ENCODE peak calls at places on chromosomes 11 and 22, in seven cellular contexts. D, Y, R, O, S, L and C are unnamed samples.

GRCh38 chr11:94895971-94896370 is 77.4 kb downstream of the CWC15 start:
- DNase-seq in D (peak), S (no peak), O (no peak), R (no peak), Y (no peak), L (no peak), C (no peak)

GRCh38 chr11:128467610-128468041 is 119.7 kb downstream of the ETS1 start:
- DNase-seq in S (peak), D (peak), O (no peak), Y (peak), R (no peak), L (peak), C (no peak)

GRCh38 chr11:121422675-121423074 is 29.4 kb upstream of the SORL1 start:
- DNase-seq in Y (no peak), O (no peak), D (no peak), S (no peak), L (no peak), R (no peak), C (no peak)

GRCh38 chr22:49402169-49402568 is 425.5 kb downstream of the BRD1 start:
- DNase-seq in Y (peak), S (no peak), L (peak), R (peak), O (peak), D (no peak), C (no peak)

GRCh38 chr22:42933783-42934144 is 76.7 kb upstream of the ARFGAP3 start:
- DNase-seq in R (no peak), O (no peak), D (peak), S (no peak), L (no peak), Y (no peak), C (no peak)

GRCh38 chr11:65423516-65424199 is 1.1 kb downstream of the NEAT1 start:
- DNase-seq in Y (peak), L (peak), S (no peak), O (no peak), R (peak), D (peak), C (no peak)

GRCh38 chr22:22872722-22873708 is 14.6 kb upstream of the IGLL5 start:
- DNase-seq in R (no peak), L (no peak), O (no peak), S (no peak), D (no peak), Y (no peak), C (no peak)

GRCh38 chr22:37274380-37274862 is 7.9 kb upstream of the CYTH4 start:
- DNase-seq in O (no peak), L (peak), R (no peak), S (peak), D (no peak), Y (peak), C (no peak)

GRCh38 chr11:125998267-125998666 is 52.4 kb downstream of the VSIG10L2 start:
- DNase-seq in R (no peak), S (no peak), L (no peak), D (no peak), Y (no peak), O (no peak), C (no peak)

GRCh38 chr11:6455070-6455469 is 14.3 kb upstream of the HPX start:
- DNase-seq in L (no peak), D (no peak), R (no peak), O (no peak), S (no peak), Y (no peak), C (no peak)

GRCh38 chr11:75845324-75845723 is 30.3 kb downstream of the UVRAG start:
- DNase-seq in L (no peak), O (no peak), Y (no peak), R (no peak), S (no peak), D (no peak), C (no peak)

GRCh38 chr11:69471329-69472052 is 10.0 kb upstream of the LINC01488 start:
- DNase-seq in D (peak), L (no peak), S (peak), Y (no peak), R (no peak), O (no peak), C (no peak)

GRCh38 chr22:22156716-22157499 is 87.7 kb upstream of the VPREB1 start:
- DNase-seq in S (peak), D (peak), Y (peak), O (peak), L (no peak), R (no peak), C (no peak)

GRCh38 chr11:102172127-102172848 is 62.0 kb downstream of the YAP1 start:
- DNase-seq in S (no peak), Y (no peak), D (peak), O (no peak), R (no peak), L (no peak), C (no peak)

GRCh38 chr22:49789289-49790141 is 38.2 kb downstream of the BRD1 start:
- DNase-seq in R (no peak), S (peak), L (no peak), O (no peak), D (peak), Y (peak), C (no peak)

GRCh38 chr11:93936416-93936815 is 84.7 kb upstream of the HEPHL1 start:
- DNase-seq in R (no peak), D (no peak), Y (no peak), S (no peak), O (no peak), L (no peak), C (no peak)

GRCh38 chr11:127307700-127308099 is 307.1 kb upstream of the KIRREL3 start:
- DNase-seq in R (no peak), D (no peak), S (no peak), O (no peak), L (no peak), Y (no peak), C (no peak)

GRCh38 chr11:123628936-123629683 is 25.3 kb downstream of the SCN3B start:
- DNase-seq in L (peak), O (no peak), Y (no peak), S (peak), D (peak), R (no peak), C (no peak)

GRCh38 chr11:46006418-46007070 is 84.1 kb downstream of the LARGE2 start:
- DNase-seq in O (no peak), D (peak), L (no peak), S (no peak), Y (peak), R (no peak), C (no peak)

GRCh38 chr11:61827573-61828378 is at the start of gene FADS2:
- DNase-seq in Y (peak), R (no peak), O (peak), S (peak), D (peak), L (peak), C (peak)
- TF ChIP-seq POLR2A in Y (no peak), R (no peak), O (peak), S (no peak), D (peak), L (peak), C (no peak)

GRCh38 chr11:113782134-113782533 is 2.5 kb downstream of the CLDN25 start:
- DNase-seq in Y (no peak), D (no peak), O (no peak), S (no peak), L (no peak), R (no peak), C (no peak)

GRCh38 chr11:113781682-113782081 is 2.1 kb downstream of the CLDN25 start:
- DNase-seq in R (no peak), Y (no peak), D (no peak), L (no peak), S (no peak), O (no peak), C (no peak)

GRCh38 chr11:113779496-113779895 is at the start of gene CLDN25:
- DNase-seq in L (no peak), D (no peak), O (no peak), S (no peak), Y (no peak), R (no peak), C (no peak)

GRCh38 chr11:113774174-113774503 is 647 bp upstream of the ZW10 start:
- DNase-seq in R (no peak), S (no peak), Y (no peak), O (no peak), L (no peak), D (no peak), C (no peak)

DNA sequence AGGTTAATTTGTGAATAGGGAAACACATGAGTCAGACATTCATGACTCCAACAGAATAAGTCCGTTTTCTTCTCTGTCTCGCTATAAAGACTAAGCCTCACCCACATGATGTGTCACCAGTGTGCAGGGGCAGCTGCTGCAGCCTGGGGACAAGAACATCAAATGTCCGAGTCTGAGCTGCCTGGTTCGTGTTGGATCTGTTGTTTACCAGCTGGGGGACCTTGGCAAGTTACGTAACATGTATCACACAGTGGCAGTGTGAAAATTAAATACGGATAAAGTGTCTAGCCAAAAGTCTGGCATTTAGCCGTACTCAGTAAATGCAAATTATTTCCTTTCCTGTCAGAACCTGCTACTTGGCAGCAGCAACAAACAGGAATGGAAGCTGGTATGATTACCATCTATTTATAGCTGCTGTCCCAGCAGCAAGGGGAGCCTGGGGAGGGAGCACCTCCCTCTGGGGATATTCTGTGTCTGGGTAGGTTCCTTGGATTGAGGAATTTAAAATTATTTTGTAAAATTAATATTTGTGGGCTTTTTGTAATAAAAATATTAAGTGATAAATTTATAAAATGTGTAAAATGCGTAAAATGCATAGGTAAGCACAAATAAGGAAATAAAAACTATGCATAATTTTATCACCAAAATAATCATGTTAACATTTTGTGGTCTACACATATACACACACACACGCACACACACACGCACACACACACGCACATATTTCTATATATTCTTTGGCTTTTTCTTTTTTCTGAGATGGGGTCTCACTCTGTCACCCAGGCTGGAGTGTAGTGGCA is 1.3 kb upstream of the CLDN25 start:
- DNase-seq in R (no peak), D (peak), L (no peak), O (no peak), Y (no peak), S (peak), C (no peak)
- TF ChIP-seq POLR2A in R (no peak), D (no peak), L (no peak), O (no peak), Y (no peak), S (no peak), C (no peak)

DNA sequence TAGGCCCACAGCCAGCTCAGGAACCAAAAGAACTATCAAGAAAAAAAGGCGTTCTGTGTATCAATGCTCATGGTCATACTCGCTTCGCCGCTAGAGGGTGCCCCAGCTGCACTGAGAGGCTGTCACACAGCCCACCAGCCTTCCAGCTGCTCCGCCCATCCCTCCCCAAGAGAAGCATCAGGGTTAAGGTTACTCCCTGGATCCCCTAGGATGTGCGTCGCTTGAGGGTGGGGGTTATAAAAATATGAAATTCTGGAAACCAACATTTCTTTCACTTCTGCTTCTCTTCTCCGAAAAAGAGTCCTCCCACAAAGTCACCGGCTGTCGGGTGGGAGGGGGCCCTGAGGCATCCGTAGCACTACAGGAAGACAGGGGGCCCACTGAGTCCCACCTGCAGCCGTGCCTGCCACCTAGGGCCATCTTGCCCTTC is 1.7 kb downstream of the CBX6 start:
- DNase-seq in L (peak), O (peak), D (peak), Y (peak), S (peak), R (peak), C (no peak)
- TF ChIP-seq POLR2A in L (no peak), O (no peak), D (no peak), Y (no peak), S (no peak), R (no peak), C (no peak)

GRCh38 chr11:118670063-118670462 is 9.4 kb downstream of the TREH start:
- DNase-seq in R (no peak), O (no peak), D (no peak), S (no peak), L (no peak), Y (no peak), C (no peak)

GRCh38 chr11:118674094-118674460 is 5.4 kb downstream of the TREH start:
- DNase-seq in S (no peak), L (no peak), D (no peak), O (no peak), R (no peak), Y (no peak), C (no peak)

GRCh38 chr11:118673361-118674093 is 5.9 kb downstream of the TREH start:
- DNase-seq in Y (no peak), S (no peak), D (no peak), O (no peak), R (no peak), L (no peak), C (no peak)

GRCh38 chr11:118672865-118673264 is 6.6 kb downstream of the TREH start:
- DNase-seq in O (no peak), R (no peak), Y (no peak), L (no peak), S (no peak), D (no peak), C (no peak)

DNA sequence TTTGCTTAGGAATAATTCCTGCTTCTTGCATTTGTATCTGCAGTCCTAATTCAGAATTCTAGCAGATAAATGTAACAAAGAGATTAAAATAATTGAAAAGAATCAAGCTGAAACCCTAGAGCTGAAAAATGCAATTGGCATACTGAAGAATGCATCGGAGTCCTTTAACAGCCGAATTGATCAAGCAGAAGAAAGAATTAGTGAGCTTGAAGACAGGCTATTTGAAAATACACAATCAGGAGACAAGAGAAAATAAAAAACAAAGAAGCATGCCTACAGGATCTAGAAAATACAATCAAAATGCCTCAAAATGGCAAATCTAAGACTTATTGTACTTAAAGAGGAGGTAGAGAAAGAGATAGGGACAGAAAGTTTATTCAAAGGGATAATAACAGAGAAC is 8.2 kb downstream of the TREH start:
- DNase-seq in S (no peak), R (no peak), Y (no peak), D (no peak), L (no peak), O (no peak), C (no peak)
- TF ChIP-seq POLR2A in S (no peak), R (no peak), Y (no peak), D (no peak), L (no peak), O (no peak), C (no peak)

DNA sequence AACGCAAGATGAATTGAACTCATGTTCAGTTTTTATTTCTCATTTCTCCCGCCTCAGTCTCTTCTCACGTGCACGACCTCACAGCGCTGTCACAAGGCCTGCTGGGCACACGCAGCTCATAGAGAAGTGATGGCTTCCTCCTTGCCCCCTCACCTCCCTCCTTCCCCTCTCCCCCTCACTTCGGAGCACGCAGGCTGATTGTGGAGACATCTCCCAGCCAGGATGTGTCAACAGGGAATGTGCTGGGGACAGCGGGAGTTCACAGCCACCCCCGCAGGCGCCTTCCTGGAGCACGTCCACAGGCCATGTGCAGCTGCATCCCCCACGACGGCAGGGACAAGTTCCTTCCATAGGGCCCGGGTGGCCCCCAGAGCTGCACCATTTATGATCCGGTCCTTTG is 29.1 kb upstream of the KRTAP5-6 start:
- DNase-seq in O (no peak), Y (peak), R (no peak), L (no peak), S (no peak), D (no peak), C (no peak)
- TF ChIP-seq POLR2A in O (no peak), Y (no peak), R (no peak), L (no peak), S (no peak), D (no peak), C (no peak)

GRCh38 chr11:131817701-131818188 is 447.3 kb downstream of the NTM start:
- DNase-seq in Y (no peak), D (no peak), R (no peak), S (no peak), L (no peak), O (no peak), C (no peak)
- TF ChIP-seq POLR2A in Y (no peak), D (no peak), R (no peak), S (no peak), L (no peak), O (no peak), C (no peak)

DNA sequence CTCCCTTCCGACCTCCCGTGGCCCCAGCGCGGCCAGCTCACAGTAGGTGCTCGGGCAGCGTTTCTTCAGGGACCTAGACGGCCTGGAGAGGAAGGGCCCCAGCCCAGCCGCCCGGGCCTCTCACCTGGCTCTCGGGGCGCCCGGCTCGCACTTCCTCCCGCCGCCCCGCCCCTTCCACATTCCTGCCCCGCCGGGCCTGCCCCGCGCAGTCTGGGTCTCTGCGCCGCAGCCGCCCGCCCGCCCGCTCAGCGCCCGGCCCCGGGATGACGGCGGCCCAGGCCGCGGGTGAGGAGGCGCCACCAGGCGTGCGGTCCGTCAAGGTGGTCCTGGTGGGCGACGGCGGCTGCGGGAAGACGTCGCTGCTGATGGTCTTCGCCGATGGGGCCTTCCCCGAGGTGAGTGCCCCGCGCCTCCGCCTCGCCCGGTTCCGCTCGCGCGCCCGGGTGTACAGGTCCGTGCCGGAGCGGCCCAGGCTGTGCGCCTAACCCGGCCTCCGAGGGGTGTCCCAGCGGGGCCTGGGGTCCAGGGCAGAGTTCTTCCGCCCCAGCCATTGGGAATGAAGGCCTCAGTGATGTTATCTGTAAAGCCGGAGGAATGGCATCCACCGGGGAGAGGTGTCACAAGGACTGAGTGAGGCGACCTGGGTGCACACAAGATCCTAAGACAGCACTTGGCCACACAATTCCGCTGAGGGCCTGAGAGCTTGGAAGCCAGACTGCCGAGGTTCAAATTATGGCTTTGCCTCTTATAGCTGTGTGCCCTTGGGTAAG is at the start of gene RHOD:
- DNase-seq in Y (peak), R (peak), O (peak), S (no peak), D (no peak), L (no peak), C (no peak)
- TF ChIP-seq POLR2A in Y (peak), R (no peak), O (no peak), S (no peak), D (no peak), L (no peak), C (no peak)

DNA sequence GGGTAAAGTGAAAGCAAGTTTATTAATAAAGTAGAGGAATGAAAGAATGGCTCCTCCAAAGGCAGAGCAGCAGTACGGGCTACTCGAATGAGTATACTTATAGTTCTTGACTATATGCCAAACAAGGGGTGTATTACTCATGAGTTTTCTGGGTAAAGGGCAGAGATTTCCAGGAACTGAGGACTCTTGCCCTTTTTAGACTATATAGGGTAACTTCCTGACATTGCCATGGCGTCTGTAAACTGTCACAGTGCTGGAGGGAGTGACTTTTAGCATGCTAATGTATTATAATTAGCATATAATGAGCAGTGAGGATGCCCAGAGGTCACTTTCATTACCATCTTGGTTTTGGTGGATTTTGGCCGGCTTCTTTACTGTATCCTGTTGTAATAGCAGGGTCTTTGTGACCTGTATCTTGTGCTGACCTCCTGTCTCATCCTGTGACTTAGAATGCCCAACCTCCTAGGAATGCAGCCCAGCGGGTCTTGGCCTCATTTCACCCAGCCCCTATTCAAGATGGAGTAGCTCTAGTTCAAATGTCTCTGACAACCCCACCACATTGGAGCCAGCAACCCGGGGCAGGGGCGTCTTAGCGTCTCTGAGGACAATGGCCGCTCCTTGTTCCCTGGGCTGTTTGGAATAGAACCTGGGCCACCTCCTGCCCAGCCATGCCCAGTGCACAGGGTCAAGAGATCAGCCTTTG is 34.9 kb upstream of the CD82 start:
- DNase-seq in S (no peak), O (no peak), R (no peak), Y (no peak), L (no peak), D (peak), C (no peak)
- TF ChIP-seq POLR2A in S (no peak), O (no peak), R (no peak), Y (no peak), L (no peak), D (no peak), C (no peak)